ENCODE peak calls at places on chromosomes 6 and 20, in nine cellular contexts. B is endodermal cell; P is psoas muscle; L is A549; H is body of pancreas; F is lung; Z is left ventricle myocardium inferior; S is colonic mucosa; K is CD8-positive, alpha-beta T cell. N is an unnamed sample.
A peak's percentile ranks its signal among the peaks of the same experiment; 100 is the strongest.

GRCh38 chr20:47389867-47390347 is 33.4 kb upstream of the ZMYND8 start:
- DNase-seq in F (no peak), S (no peak), L (peak; percentile 62), B (no peak), P (no peak), K (no peak), Z (no peak), H (no peak), N (no peak)

GRCh38 chr6:156154896-156155295 is 622.3 kb upstream of the ARID1B start:
- DNase-seq in P (no peak), L (no peak), B (no peak), F (no peak), H (no peak), S (no peak), Z (no peak), K (no peak), N (no peak)

GRCh38 chr6:53858196-53858595 is 63.4 kb downstream of the LRRC1 start:
- DNase-seq in B (no peak), H (no peak), L (no peak), P (no peak), K (no peak), S (no peak), F (no peak), Z (no peak), N (no peak)

GRCh38 chr6:13615802-13616140 is 636 bp downstream of the NOL7 start:
- DNase-seq in S (peak; percentile 71), K (peak; percentile 29), Z (peak; percentile 53), L (peak; percentile 13), H (peak; percentile 48), P (peak; percentile 59), B (peak; percentile 78), F (no peak), N (peak; percentile 39)

GRCh38 chr20:63791497-63792156 is 39.4 kb downstream of the ZBTB46 start:
- DNase-seq in Z (peak; percentile 67), B (no peak), H (no peak), F (no peak), K (no peak), L (no peak), P (no peak), S (no peak), N (no peak)

GRCh38 chr6:137315081-137315480 is 95.9 kb upstream of the IFNGR1 start:
- DNase-seq in K (no peak), S (no peak), B (no peak), P (no peak), Z (no peak), H (no peak), F (no peak), L (no peak), N (no peak)

GRCh38 chr6:142735182-142735581 is 209.8 kb downstream of the HIVEP2 start:
- DNase-seq in B (peak; percentile 71), F (no peak), L (no peak), P (no peak), Z (no peak), H (no peak), S (no peak), K (no peak), N (no peak)

GRCh38 chr20:47325242-47325641 is 31.3 kb downstream of the ZMYND8 start:
- DNase-seq in K (no peak), B (no peak), S (no peak), H (no peak), Z (no peak), P (peak; percentile 0), L (no peak), F (no peak), N (no peak)

GRCh38 chr6:13924949-13925881 is at the start of gene RNF182:
- DNase-seq in B (peak; percentile 63), L (no peak), F (no peak), K (no peak), S (peak; percentile 27), P (no peak), H (peak; percentile 48), Z (no peak), N (peak; percentile 17)

GRCh38 chr6:164164921-164165320 is 750.4 kb downstream of the QKI start:
- DNase-seq in P (no peak), B (no peak), L (no peak), F (no peak), H (no peak), K (no peak), S (no peak), Z (no peak), N (no peak)

GRCh38 chr6:100455230-100456124 is 9.2 kb downstream of the SIM1 start:
- DNase-seq in Z (no peak), P (no peak), H (peak; percentile 68), F (no peak), L (no peak), S (peak; percentile 66), K (no peak), B (peak; percentile 85), N (no peak)

GRCh38 chr20:45934046-45934586 is 367 bp upstream of the PCIF1 start:
- DNase-seq in H (peak; percentile 54), B (peak; percentile 81), L (peak; percentile 54), K (no peak), S (peak; percentile 71), F (peak; percentile 68), Z (peak; percentile 70), P (peak; percentile 77), N (peak; percentile 72)

GRCh38 chr6:112245511-112246203 is 8.7 kb downstream of the LAMA4 start:
- DNase-seq in K (no peak), S (no peak), B (no peak), L (no peak), H (no peak), Z (no peak), F (no peak), P (no peak), N (no peak)

GRCh38 chr20:34968020-34968775 is 12.5 kb downstream of the MYH7B start:
- DNase-seq in B (no peak), K (no peak), P (no peak), Z (no peak), F (no peak), L (no peak), S (no peak), H (no peak), N (no peak)

DNA sequence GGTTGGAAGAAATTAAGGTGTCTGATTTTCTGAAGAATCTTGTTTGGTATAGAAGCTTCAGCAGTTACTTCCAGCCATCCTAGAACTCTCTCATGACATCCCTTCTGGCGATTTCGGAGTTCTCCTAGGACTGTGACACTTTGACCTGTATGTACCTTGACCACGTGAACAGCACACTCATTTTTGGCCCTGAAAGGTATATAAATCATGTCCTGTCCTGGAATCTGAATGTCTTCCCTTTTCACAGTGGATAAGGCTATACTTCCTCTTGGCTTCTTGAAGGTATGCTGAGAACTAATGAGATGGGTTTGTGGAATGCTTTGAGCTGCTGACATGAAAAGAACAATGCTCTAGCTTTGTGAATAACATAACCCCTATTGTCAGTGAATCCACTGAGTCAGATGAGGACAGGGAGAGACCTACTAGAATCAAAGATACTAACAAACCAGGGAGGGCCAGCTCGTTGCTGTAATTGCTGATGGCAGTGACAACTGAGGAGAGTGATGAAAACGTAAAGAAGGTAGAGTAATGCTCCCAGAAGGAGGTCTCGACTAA is 6.0 kb upstream of the ZDHHC14 start:
- DNase-seq in P (no peak), Z (no peak), F (no peak), L (no peak), B (no peak), H (no peak), K (no peak), S (no peak), N (peak; percentile 33)
- H3K4me3 ChIP-seq in P (no peak overlapping the region), Z (no peak overlapping the region), F (no peak overlapping the region), L (no peak overlapping the region), B (no peak overlapping the region), H (no peak overlapping the region), K (no peak overlapping the region), S (no peak overlapping the region), N (no peak overlapping the region)

GRCh38 chr20:52118233-52118632 is 73.3 kb downstream of the ZFP64 start:
- DNase-seq in L (no peak), K (no peak), F (no peak), B (peak; percentile 10), P (no peak), H (no peak), S (no peak), Z (no peak), N (no peak)
- H3K4me1 ChIP-seq in L (no peaks in the 10 kb centered on the region), K (no peaks in the 10 kb centered on the region), F (no peaks in the 10 kb centered on the region), B (no peaks in the 10 kb centered on the region), P (no peaks in the 10 kb centered on the region), H (no peaks in the 10 kb centered on the region), S (no peaks in the 10 kb centered on the region), Z (no peaks in the 10 kb centered on the region), N (no peaks in the 10 kb centered on the region)

DNA sequence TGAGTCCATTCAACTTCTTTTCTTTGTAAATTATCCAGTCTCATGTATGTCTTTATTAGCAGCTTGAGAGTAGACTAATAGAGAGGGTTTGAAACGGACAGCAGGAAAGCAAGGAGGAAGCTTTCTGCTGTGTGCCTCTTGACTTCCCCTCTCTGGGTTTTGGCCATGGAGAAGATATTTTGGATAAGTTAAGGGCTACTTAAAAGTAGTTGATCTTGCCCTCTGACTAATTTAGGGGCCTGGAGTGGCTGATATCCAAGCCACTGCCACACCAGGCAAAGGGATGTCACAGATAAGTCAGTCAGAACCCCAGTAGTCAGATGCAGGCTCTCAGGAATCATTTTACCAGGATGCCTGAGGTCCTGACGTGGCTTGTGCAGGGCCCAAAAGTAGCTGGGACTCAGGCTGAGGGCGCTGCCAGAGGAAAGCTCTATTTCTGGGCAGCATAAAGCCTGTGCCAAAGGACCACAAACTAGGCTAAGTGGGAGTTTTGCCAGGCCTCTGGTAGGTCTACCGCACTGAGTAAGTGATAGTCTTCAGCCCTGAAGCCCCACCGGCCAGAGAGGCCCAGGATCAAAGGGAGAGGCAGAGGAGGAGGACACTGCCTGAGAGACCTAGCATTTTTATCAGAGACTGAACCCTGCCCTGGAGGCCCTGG is 41.6 kb upstream of the IYD start:
- DNase-seq in H (no peak), P (peak; percentile 46), Z (peak; percentile 25), B (no peak), K (no peak), L (no peak), F (no peak), S (no peak), N (no peak)
- H3K4me3 ChIP-seq in H (no peak overlapping the region), P (peak overlapping the region; percentile 50), Z (no peak overlapping the region), B (no peak overlapping the region), K (no peak overlapping the region), L (no peak overlapping the region), F (no peak overlapping the region), S (no peak overlapping the region), N (no peak overlapping the region)

GRCh38 chr6:41714556-41715273 is 20.7 kb downstream of the TFEB start:
- DNase-seq in K (no peak), L (no peak), F (no peak), Z (no peak), S (no peak), B (no peak), P (no peak), H (no peak), N (no peak)
- H3K4me1 ChIP-seq in K (peaks cover 14% of the 10 kb centered on the region), L (peaks cover 66% of the 10 kb centered on the region), F (peaks cover 30% of the 10 kb centered on the region), Z (peaks cover 100% of the 10 kb centered on the region), S (peaks cover 6% of the 10 kb centered on the region), B (no peaks in the 10 kb centered on the region), P (peaks cover 98% of the 10 kb centered on the region), H (peaks cover 53% of the 10 kb centered on the region), N (no peaks in the 10 kb centered on the region)

N was measured in HAP-1.